ENCODE peak calls at places on chromosomes 13 and 19, in five cellular contexts. E is progenitor cell of endocrine pancreas, B is T-helper 1 cell, C is T follicular helper cell, A is pancreas. K is an unnamed sample.

GRCh38 chr19:58387338-58388174 is 487 bp downstream of the RPS5 start:
- DNase-seq in E (no peak), C (no peak), A (peak), B (no peak), K (peak)

GRCh38 chr19:49950956-49951526 is 9.9 kb downstream of the SIGLEC11 start:
- DNase-seq in C (no peak), A (no peak), E (no peak), B (no peak), K (no peak)

GRCh38 chr19:39924389-39924788 is 10.0 kb downstream of the FCGBP start:
- DNase-seq in C (no peak), E (no peak), A (no peak), B (no peak), K (no peak)

GRCh38 chr19:38155453-38155852 is 68.6 kb downstream of the DPF1 start:
- DNase-seq in C (no peak), A (no peak), B (no peak), E (no peak), K (no peak)

GRCh38 chr13:44767257-44767656 is 191.1 kb upstream of the TSC22D1 start:
- DNase-seq in A (no peak), C (no peak), B (no peak), E (no peak), K (no peak)

GRCh38 chr19:52722062-52723005 is 12.5 kb downstream of the ZNF611 start:
- DNase-seq in C (no peak), A (no peak), E (no peak), B (no peak), K (no peak)

GRCh38 chr13:40094056-40094455 is 438.6 kb downstream of the COG6 start:
- DNase-seq in B (no peak), C (no peak), A (no peak), E (no peak), K (no peak)

GRCh38 chr13:27120011-27120410 is 51.6 kb downstream of the USP12 start:
- DNase-seq in A (no peak), B (no peak), E (no peak), C (no peak), K (no peak)

GRCh38 chr13:27954406-27954851 is 14.7 kb downstream of the CDX2 start:
- DNase-seq in A (peak), E (no peak), B (no peak), C (no peak), K (peak)

GRCh38 chr13:98710521-98710920 is 42.0 kb downstream of the SLC15A1 start:
- DNase-seq in B (no peak), C (no peak), E (no peak), A (no peak), K (no peak)

GRCh38 chr13:67147257-67148218 is 82.6 kb downstream of the PCDH9 start:
- DNase-seq in C (no peak), B (no peak), E (no peak), A (no peak), K (no peak)

GRCh38 chr19:46654621-46655152 is 6.3 kb downstream of the DACT3 start:
- DNase-seq in B (no peak), A (no peak), E (no peak), C (no peak), K (no peak)

GRCh38 chr19:7883796-7884570 is 4.3 kb upstream of the LRRC8E start:
- DNase-seq in A (no peak), C (no peak), B (no peak), E (no peak), K (no peak)

GRCh38 chr13:44335463-44335862 is 38.2 kb upstream of the SERP2 start:
- DNase-seq in E (no peak), A (no peak), B (no peak), C (no peak), K (no peak)